ENCODE peak calls at places on chromosome 5, in five cellular contexts. E is GM12878, M is K562, R is HepG2, Z is SK-N-SH. W is an unnamed sample.
A peak's percentile ranks its signal among the peaks of the same experiment; 100 is the strongest.

GRCh38 chr5:170565077-170565476 is 61.3 kb downstream of the KCNIP1 start:
- DNase-seq in E (no peak), M (no peak), R (no peak), Z (no peak), W (no peak)

GRCh38 chr5:176533894-176534611 is 3.1 kb downstream of the RNF44 start:
- DNase-seq in E (no peak), M (no peak), R (peak; percentile 71), Z (no peak), W (no peak)

GRCh38 chr5:176628406-176629228 is 1.7 kb downstream of the SNCB start:
- DNase-seq in E (no peak), M (no peak), R (no peak), Z (no peak), W (no peak)

GRCh38 chr5:143262393-143263174 is 140.9 kb downstream of the NR3C1 start:
- DNase-seq in E (peak; percentile 48), M (no peak), R (peak; percentile 27), Z (no peak), W (no peak)

GRCh38 chr5:3852154-3852930 is 256.7 kb downstream of the IRX1 start:
- DNase-seq in E (no peak), M (no peak), R (no peak), Z (no peak), W (no peak)

GRCh38 chr5:148492351-148492750 is 108.6 kb downstream of the FBXO38 start:
- DNase-seq in E (no peak), M (no peak), R (no peak), Z (no peak), W (no peak)

GRCh38 chr5:119022017-119022745 is 33.8 kb upstream of the DTWD2 start:
- DNase-seq in E (no peak), M (no peak), R (no peak), Z (peak; percentile 33), W (no peak)

GRCh38 chr5:141272906-141273305 is 27.7 kb downstream of the PCDHB15 start:
- DNase-seq in E (no peak), M (no peak), R (no peak), Z (no peak), W (no peak)

GRCh38 chr5:1652873-1653707 is 129.3 kb upstream of the LPCAT1 start:
- DNase-seq in E (no peak), M (no peak), R (no peak), Z (no peak), W (peak; percentile 51)

GRCh38 chr5:164597293-164597900 is 1092.0 kb downstream of the MAT2B start:
- DNase-seq in E (no peak), M (peak; percentile 3), R (peak; percentile 2), Z (no peak), W (peak; percentile 7)

GRCh38 chr5:179273074-179273435 is 72.2 kb downstream of the ADAMTS2 start:
- DNase-seq in E (no peak), M (no peak), R (no peak), Z (no peak), W (no peak)

GRCh38 chr5:88058625-88059024 is 210.0 kb downstream of the TMEM161B start:
- DNase-seq in E (no peak), M (no peak), R (no peak), Z (no peak), W (no peak)

GRCh38 chr5:115309751-115310370 is 13.4 kb upstream of the CCDC112 start:
- DNase-seq in E (no peak), M (peak; percentile 12), R (peak; percentile 26), Z (no peak), W (no peak)

GRCh38 chr5:33444542-33444941 is 3.8 kb downstream of the TARS1 start:
- DNase-seq in E (no peak), M (no peak), R (no peak), Z (no peak), W (no peak)

GRCh38 chr5:176844281-176844680 is 33.9 kb downstream of the UNC5A start:
- DNase-seq in E (no peak), M (no peak), R (no peak), Z (no peak), W (no peak)

GRCh38 chr5:52580921-52581320 is 206.8 kb upstream of the ITGA1 start:
- DNase-seq in E (no peak), M (no peak), R (no peak), Z (no peak), W (no peak)

GRCh38 chr5:78554595-78554994 is 94.0 kb downstream of the LHFPL2 start:
- DNase-seq in E (no peak), M (no peak), R (no peak), Z (no peak), W (no peak)

GRCh38 chr5:1769017-1769640 is 30.5 kb downstream of the MRPL36 start:
- DNase-seq in E (no peak), M (no peak), R (no peak), Z (no peak), W (no peak)

GRCh38 chr5:139391570-139392323 is 2.0 kb upstream of the MZB1 start:
- DNase-seq in E (no peak), M (no peak), R (no peak), Z (no peak), W (no peak)

GRCh38 chr5:72364961-72365360 is 44.8 kb downstream of the PTCD2 start:
- DNase-seq in E (no peak), M (no peak), R (no peak), Z (no peak), W (no peak)

GRCh38 chr5:53031695-53032096 is 42.5 kb downstream of the ITGA2 start:
- DNase-seq in E (no peak), M (no peak), R (peak; percentile 89), Z (peak; percentile 7), W (no peak)

GRCh38 chr5:116600876-116601275 is 26.3 kb upstream of the SEMA6A start:
- DNase-seq in E (no peak), M (no peak), R (no peak), Z (no peak), W (no peak)

GRCh38 chr5:155343468-155343867 is 329.9 kb downstream of the KIF4B start:
- DNase-seq in E (no peak), M (no peak), R (no peak), Z (no peak), W (peak; percentile 43)

GRCh38 chr5:86917117-86917579 is 299.4 kb downstream of the COX7C start:
- DNase-seq in E (no peak), M (no peak), R (no peak), Z (no peak), W (no peak)

GRCh38 chr5:38207343-38207742 is 51.0 kb upstream of the EGFLAM start:
- DNase-seq in E (no peak), M (no peak), R (peak; percentile 16), Z (no peak), W (no peak)

GRCh38 chr5:38208782-38209378 is 49.5 kb upstream of the EGFLAM start:
- DNase-seq in E (no peak), M (peak; percentile 39), R (peak; percentile 46), Z (peak; percentile 51), W (no peak)

GRCh38 chr5:38212307-38212706 is 46.1 kb upstream of the EGFLAM start:
- DNase-seq in E (no peak), M (no peak), R (no peak), Z (no peak), W (no peak)

GRCh38 chr5:38211354-38211710 is 47.0 kb upstream of the EGFLAM start:
- DNase-seq in E (no peak), M (no peak), R (no peak), Z (no peak), W (no peak)

GRCh38 chr5:38210701-38211353 is 47.5 kb upstream of the EGFLAM start:
- DNase-seq in E (no peak), M (no peak), R (no peak), Z (no peak), W (no peak)
- TF ChIP-seq GABPA in E (no peak), M (no peak), R (no peak), Z (no peak), W (no peak)

GRCh38 chr5:171776747-171777419 is 8.7 kb upstream of the SMIM23 start:
- DNase-seq in E (no peak), M (no peak), R (no peak), Z (no peak), W (no peak)
- TF ChIP-seq REST in E (no peak), M (no peak), R (no peak), Z (no peak), W (no peak)

GRCh38 chr5:107418902-107419301 is 251.8 kb downstream of the EFNA5 start:
- DNase-seq in E (no peak), M (no peak), R (no peak), Z (no peak), W (no peak)

GRCh38 chr5:107419498-107419897 is 251.2 kb downstream of the EFNA5 start:
- DNase-seq in E (no peak), M (no peak), R (no peak), Z (no peak), W (no peak)

GRCh38 chr5:107414802-107415201 is 255.9 kb downstream of the EFNA5 start:
- DNase-seq in E (no peak), M (no peak), R (no peak), Z (no peak), W (no peak)

GRCh38 chr5:107415762-107416161 is 255.0 kb downstream of the EFNA5 start:
- DNase-seq in E (no peak), M (no peak), R (no peak), Z (no peak), W (no peak)

GRCh38 chr5:107418071-107418470 is 252.7 kb downstream of the EFNA5 start:
- DNase-seq in E (no peak), M (no peak), R (no peak), Z (no peak), W (no peak)
- TF ChIP-seq POLR2AphosphoS5 in E (no peak), M (no peak), R (no peak), Z (no peak), W (no peak)

GRCh38 chr5:81752644-81752963 is 1.7 kb upstream of the SSBP2 start:
- DNase-seq in E (no peak), M (no peak), R (no peak), Z (no peak), W (no peak)

GRCh38 chr5:81751009-81751835 is at the start of gene SSBP2:
- DNase-seq in E (peak; percentile 95), M (peak; percentile 94), R (peak; percentile 69), Z (peak; percentile 97), W (peak; percentile 95)

GRCh38 chr5:81750308-81751008 is 439 bp downstream of the SSBP2 start:
- DNase-seq in E (no peak), M (no peak), R (no peak), Z (peak; percentile 76), W (no peak)

GRCh38 chr5:81753429-81753828 is 2.5 kb upstream of the SSBP2 start:
- DNase-seq in E (no peak), M (no peak), R (no peak), Z (no peak), W (no peak)

DNA sequence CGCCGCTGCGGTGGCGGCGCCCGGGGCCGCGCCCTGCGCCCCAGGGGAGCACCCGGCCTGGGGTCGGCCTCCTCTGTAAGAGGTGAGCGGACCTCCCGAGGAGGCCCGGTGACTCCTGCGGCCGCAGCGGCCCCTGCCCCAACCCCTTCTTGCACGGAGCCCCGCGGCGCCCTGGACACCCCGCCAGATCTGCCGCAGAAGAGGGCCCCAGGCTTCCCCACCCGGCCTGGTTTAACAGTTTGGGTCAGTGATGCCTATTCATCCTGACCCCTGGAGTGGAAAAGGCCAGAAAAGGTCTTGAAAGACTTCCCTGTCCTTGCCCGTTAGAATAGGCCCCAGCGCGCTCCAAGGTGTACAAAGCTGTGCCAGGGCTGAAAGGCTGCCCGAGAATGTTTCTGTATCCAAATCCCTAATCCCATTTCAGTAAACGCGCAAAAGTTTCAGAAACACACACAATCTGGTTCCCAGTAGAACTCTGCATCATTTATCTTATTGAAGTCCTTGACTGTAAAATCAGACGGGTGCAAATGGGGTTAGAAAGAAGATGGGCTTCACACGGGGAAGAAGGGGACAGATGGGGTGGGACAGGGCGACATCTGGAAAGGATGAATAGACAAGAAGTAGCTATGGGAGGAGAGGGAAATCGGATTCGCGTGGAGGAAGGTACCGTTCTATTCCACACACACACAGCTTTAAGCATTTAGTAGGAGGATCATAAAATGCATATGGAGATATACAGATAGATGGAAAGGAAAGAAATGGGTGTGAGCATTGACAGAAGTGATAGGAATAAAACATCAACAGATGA is 1.1 kb upstream of the SSBP2 start:
- DNase-seq in E (no peak), M (no peak), R (no peak), Z (no peak), W (no peak)
- TF ChIP-seq GABPA in E (no peak), M (no peak), R (no peak), Z (no peak), W (no peak)